ENCODE peak calls at places on chromosomes 6 and 20, in seven cellular contexts. One of them, this sample, is unnamed. For H3K4me1, the result is how much of the 10 kb centered on the place peaks cover.

GRCh38 chr6:56359201-56359899 is 112.0 kb upstream of the COL21A1 start:
- DNase-seq in heart right ventricle: no peak
- DNase-seq in DND-41: peak
- DNase-seq in heart left ventricle: peak
- DNase-seq in pancreas: no peak
- DNase-seq in IMR-90: peak
- DNase-seq in testis: peak
- DNase-seq in this sample: peak

GRCh38 chr6:45566882-45567281 is 189.1 kb upstream of the SUPT3H start:
- DNase-seq in heart right ventricle: no peak
- DNase-seq in DND-41: no peak
- DNase-seq in heart left ventricle: no peak
- DNase-seq in pancreas: no peak
- DNase-seq in IMR-90: peak
- DNase-seq in testis: no peak
- DNase-seq in this sample: peak

GRCh38 chr6:41673704-41674000 is 35.4 kb downstream of the MDFI start:
- DNase-seq in heart right ventricle: no peak
- DNase-seq in DND-41: no peak
- DNase-seq in heart left ventricle: no peak
- DNase-seq in pancreas: no peak
- DNase-seq in IMR-90: no peak
- DNase-seq in testis: no peak
- DNase-seq in this sample: no peak

GRCh38 chr20:3082306-3082951 is 2.1 kb downstream of the AVP start:
- DNase-seq in heart right ventricle: no peak
- DNase-seq in DND-41: no peak
- DNase-seq in heart left ventricle: no peak
- DNase-seq in pancreas: no peak
- DNase-seq in IMR-90: no peak
- DNase-seq in testis: no peak
- DNase-seq in this sample: no peak

GRCh38 chr6:107185570-107185969 is 70.3 kb upstream of the BEND3 start:
- DNase-seq in heart right ventricle: no peak
- DNase-seq in DND-41: no peak
- DNase-seq in heart left ventricle: no peak
- DNase-seq in pancreas: no peak
- DNase-seq in IMR-90: peak
- DNase-seq in testis: peak
- DNase-seq in this sample: peak

GRCh38 chr6:52517502-52518278 is 59.2 kb downstream of the TRAM2 start:
- DNase-seq in heart right ventricle: peak
- DNase-seq in DND-41: no peak
- DNase-seq in heart left ventricle: peak
- DNase-seq in pancreas: peak
- DNase-seq in IMR-90: peak
- DNase-seq in testis: peak
- DNase-seq in this sample: peak

GRCh38 chr20:2631228-2631627 is 21.2 kb upstream of the NOP56 start:
- DNase-seq in heart right ventricle: no peak
- DNase-seq in DND-41: no peak
- DNase-seq in heart left ventricle: no peak
- DNase-seq in pancreas: no peak
- DNase-seq in IMR-90: no peak
- DNase-seq in testis: no peak
- DNase-seq in this sample: no peak

GRCh38 chr6:106380407-106380806 is 19.9 kb downstream of the CRYBG1 start:
- DNase-seq in heart right ventricle: no peak
- DNase-seq in DND-41: no peak
- DNase-seq in heart left ventricle: no peak
- DNase-seq in pancreas: no peak
- DNase-seq in IMR-90: peak
- DNase-seq in testis: no peak
- DNase-seq in this sample: no peak

GRCh38 chr20:44832724-44833123 is 22.4 kb upstream of the RIMS4 start:
- DNase-seq in heart right ventricle: no peak
- DNase-seq in DND-41: no peak
- DNase-seq in heart left ventricle: no peak
- DNase-seq in pancreas: no peak
- DNase-seq in IMR-90: no peak
- DNase-seq in testis: no peak
- DNase-seq in this sample: peak

GRCh38 chr6:90369651-90370050 is 73.0 kb upstream of the BACH2 start:
- DNase-seq in heart right ventricle: no peak
- DNase-seq in DND-41: no peak
- DNase-seq in heart left ventricle: no peak
- DNase-seq in pancreas: no peak
- DNase-seq in IMR-90: no peak
- DNase-seq in testis: no peak
- DNase-seq in this sample: no peak

GRCh38 chr6:111087106-111087835 is at the start of gene SLC16A10:
- DNase-seq in heart right ventricle: peak
- DNase-seq in DND-41: peak
- DNase-seq in heart left ventricle: peak
- DNase-seq in pancreas: peak
- DNase-seq in IMR-90: no peak
- DNase-seq in testis: peak
- DNase-seq in this sample: peak

GRCh38 chr6:40692311-40692710 is 105.1 kb upstream of the LRFN2 start:
- DNase-seq in heart right ventricle: no peak
- DNase-seq in DND-41: no peak
- DNase-seq in heart left ventricle: no peak
- DNase-seq in pancreas: no peak
- DNase-seq in IMR-90: no peak
- DNase-seq in testis: no peak
- DNase-seq in this sample: no peak

GRCh38 chr6:135514706-135515105 is 17.2 kb upstream of the AHI1 start:
- DNase-seq in heart right ventricle: no peak
- DNase-seq in DND-41: no peak
- DNase-seq in heart left ventricle: no peak
- DNase-seq in pancreas: no peak
- DNase-seq in IMR-90: no peak
- DNase-seq in testis: no peak
- DNase-seq in this sample: no peak

GRCh38 chr6:108896111-108896661 is 48.0 kb downstream of the ARMC2 start:
- DNase-seq in heart right ventricle: no peak
- DNase-seq in DND-41: no peak
- DNase-seq in heart left ventricle: no peak
- DNase-seq in pancreas: no peak
- DNase-seq in IMR-90: peak
- DNase-seq in testis: no peak
- DNase-seq in this sample: no peak

GRCh38 chr20:48621256-48622078 is 206.3 kb downstream of the PREX1 start:
- DNase-seq in heart right ventricle: no peak
- DNase-seq in DND-41: no peak
- DNase-seq in heart left ventricle: no peak
- DNase-seq in pancreas: no peak
- DNase-seq in IMR-90: peak
- DNase-seq in testis: peak
- DNase-seq in this sample: peak

GRCh38 chr6:44228836-44229235 is 5.4 kb downstream of the SLC29A1 start:
- DNase-seq in heart right ventricle: no peak
- DNase-seq in DND-41: no peak
- DNase-seq in heart left ventricle: no peak
- DNase-seq in pancreas: no peak
- DNase-seq in IMR-90: no peak
- DNase-seq in testis: no peak
- DNase-seq in this sample: no peak

GRCh38 chr6:5084192-5084786 is 852 bp upstream of the PPP1R3G start:
- DNase-seq in heart right ventricle: peak
- DNase-seq in DND-41: no peak
- DNase-seq in heart left ventricle: peak
- DNase-seq in pancreas: no peak
- DNase-seq in IMR-90: no peak
- DNase-seq in testis: no peak
- DNase-seq in this sample: no peak

DNA sequence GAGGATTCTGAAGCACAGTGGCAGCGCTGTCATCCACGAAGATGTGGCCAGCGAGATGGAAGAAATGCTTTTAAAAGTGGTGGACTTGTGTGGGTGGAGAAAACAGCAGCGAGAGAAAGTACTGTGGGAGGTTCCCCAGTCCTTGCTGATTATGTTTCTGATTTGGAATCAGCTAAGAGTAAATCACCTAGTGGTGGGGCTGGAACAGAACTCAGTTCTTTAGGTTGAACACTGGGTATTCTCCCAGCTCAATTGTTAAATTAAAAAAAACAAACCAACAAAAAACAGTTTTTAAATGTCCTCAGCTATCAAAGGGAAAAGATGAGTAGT is 515 bp upstream of the ZNF322 start:
- DNase-seq in heart right ventricle: no peak
- DNase-seq in DND-41: no peak
- DNase-seq in heart left ventricle: no peak
- DNase-seq in pancreas: no peak
- DNase-seq in IMR-90: peak
- DNase-seq in testis: no peak
- DNase-seq in this sample: no peak
- TF ChIP-seq CTCF in heart right ventricle: no peak
- TF ChIP-seq CTCF in DND-41: peak
- TF ChIP-seq CTCF in heart left ventricle: no peak
- TF ChIP-seq CTCF in pancreas: no peak
- TF ChIP-seq CTCF in IMR-90: no peak
- TF ChIP-seq CTCF in testis: no peak
- TF ChIP-seq CTCF in this sample: no peak

DNA sequence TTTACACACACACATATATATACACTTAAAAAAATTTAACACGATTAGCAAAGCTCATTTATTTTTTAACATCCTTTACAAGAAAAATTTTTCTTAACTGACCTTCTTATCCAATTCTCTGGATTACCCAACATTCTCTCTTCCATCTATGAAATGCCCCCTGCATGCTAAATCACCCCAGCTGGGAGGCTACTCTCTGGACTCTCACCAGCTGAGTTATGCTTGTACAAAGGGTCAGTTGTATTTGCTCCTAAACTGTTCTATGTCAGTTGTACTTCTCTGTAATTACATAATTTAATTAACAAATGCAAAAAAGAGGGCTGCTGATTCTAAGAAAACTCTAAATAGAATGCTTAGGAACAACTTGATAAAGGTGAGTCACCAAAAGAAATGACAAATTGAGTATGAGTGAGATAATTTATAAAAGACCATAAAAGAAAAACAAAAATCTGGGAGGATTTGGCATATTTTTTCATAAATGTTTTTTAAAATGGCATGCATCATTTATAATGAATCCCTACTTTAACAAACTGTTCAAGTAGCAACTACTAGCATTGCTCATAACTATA is 120.5 kb downstream of the KIF13A start:
- DNase-seq in heart right ventricle: no peak
- DNase-seq in DND-41: no peak
- DNase-seq in heart left ventricle: no peak
- DNase-seq in pancreas: no peak
- DNase-seq in IMR-90: no peak
- DNase-seq in testis: no peak
- DNase-seq in this sample: no peak
- H3K4me1 ChIP-seq in heart right ventricle: under half
- H3K4me1 ChIP-seq in DND-41: under half
- H3K4me1 ChIP-seq in heart left ventricle: half or more
- H3K4me1 ChIP-seq in pancreas: under half
- H3K4me1 ChIP-seq in IMR-90: under half
- H3K4me1 ChIP-seq in testis: under half
- H3K4me1 ChIP-seq in this sample: under half

DNA sequence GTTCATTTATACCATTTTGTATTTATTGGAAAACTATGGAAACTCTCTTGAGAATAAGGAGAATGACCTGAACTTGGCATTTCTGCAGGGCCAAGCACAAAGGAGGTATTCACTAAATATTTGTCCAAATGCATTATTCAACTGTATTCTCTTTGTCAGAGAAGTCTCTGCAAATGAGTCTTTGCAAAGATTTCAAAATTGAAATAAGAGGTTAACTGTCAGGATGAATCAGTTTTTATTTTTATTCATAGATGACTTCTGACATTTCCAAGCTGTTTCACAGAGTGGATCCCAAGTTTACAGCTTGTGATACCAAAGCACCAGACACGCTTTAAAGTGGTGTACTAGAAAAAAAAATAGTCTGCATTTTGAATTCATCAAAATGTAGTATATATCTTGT is 131.6 kb downstream of the UTRN start:
- DNase-seq in heart right ventricle: no peak
- DNase-seq in DND-41: no peak
- DNase-seq in heart left ventricle: no peak
- DNase-seq in pancreas: no peak
- DNase-seq in IMR-90: peak
- DNase-seq in testis: no peak
- DNase-seq in this sample: no peak
- H3K4me3 ChIP-seq in heart right ventricle: no peak
- H3K4me3 ChIP-seq in DND-41: no peak
- H3K4me3 ChIP-seq in heart left ventricle: no peak
- H3K4me3 ChIP-seq in pancreas: no peak
- H3K4me3 ChIP-seq in IMR-90: no peak
- H3K4me3 ChIP-seq in testis: no peak
- H3K4me3 ChIP-seq in this sample: no peak

GRCh38 chr20:4122931-4123330 is 107.6 kb upstream of the RNF24 start:
- DNase-seq in heart right ventricle: no peak
- DNase-seq in DND-41: no peak
- DNase-seq in heart left ventricle: no peak
- DNase-seq in pancreas: no peak
- DNase-seq in IMR-90: no peak
- DNase-seq in testis: no peak
- DNase-seq in this sample: no peak
- TF ChIP-seq CTCF in heart right ventricle: no peak
- TF ChIP-seq CTCF in DND-41: no peak
- TF ChIP-seq CTCF in heart left ventricle: no peak
- TF ChIP-seq CTCF in pancreas: no peak
- TF ChIP-seq CTCF in IMR-90: no peak
- TF ChIP-seq CTCF in testis: no peak
- TF ChIP-seq CTCF in this sample: no peak

GRCh38 chr6:127866766-127867165 is 34.1 kb downstream of the THEMIS start:
- DNase-seq in heart right ventricle: no peak
- DNase-seq in DND-41: no peak
- DNase-seq in heart left ventricle: no peak
- DNase-seq in pancreas: no peak
- DNase-seq in IMR-90: no peak
- DNase-seq in testis: no peak
- DNase-seq in this sample: no peak
- H3K4me1 ChIP-seq in heart right ventricle: under half
- H3K4me1 ChIP-seq in DND-41: under half
- H3K4me1 ChIP-seq in heart left ventricle: under half
- H3K4me1 ChIP-seq in pancreas: under half
- H3K4me1 ChIP-seq in IMR-90: under half
- H3K4me1 ChIP-seq in testis: under half
- H3K4me1 ChIP-seq in this sample: under half

GRCh38 chr20:64047968-64048401 is 1.5 kb downstream of the SOX18 start:
- DNase-seq in heart right ventricle: no peak
- DNase-seq in DND-41: no peak
- DNase-seq in heart left ventricle: no peak
- DNase-seq in pancreas: no peak
- DNase-seq in IMR-90: no peak
- DNase-seq in testis: no peak
- DNase-seq in this sample: no peak
- H3K4me3 ChIP-seq in heart right ventricle: peak
- H3K4me3 ChIP-seq in DND-41: no peak
- H3K4me3 ChIP-seq in heart left ventricle: peak
- H3K4me3 ChIP-seq in pancreas: no peak
- H3K4me3 ChIP-seq in IMR-90: no peak
- H3K4me3 ChIP-seq in testis: peak
- H3K4me3 ChIP-seq in this sample: no peak

This sample was measured in Caco-2.